ENCODE peak calls at places on chromosomes 4 and X, in nine cellular contexts. R is AG20443, G is M059J, N is iPS-NIHi11, P is GM23248, T is lower lobe of right lung, O is kidney tubule cell, B is A172, F is T-helper 2 cell. E is an unnamed sample.

GRCh38 chr4:152273343-152273742 is 262.5 kb downstream of the FBXW7 start:
- DNase-seq in R (no peak), G (peak), N (no peak), P (peak), T (no peak), O (no peak), B (no peak), F (no peak), E (peak)

GRCh38 chrX:31058284-31058683 is 13.6 kb downstream of the FTHL17 start:
- DNase-seq in R (no peak), G (no peak), N (no peak), P (no peak), T (no peak), O (no peak), B (no peak), F (no peak), E (no peak)

GRCh38 chrX:47568656-47569295 is 7.8 kb downstream of the ARAF start:
- DNase-seq in R (no peak), G (peak), N (peak), P (no peak), T (no peak), O (no peak), B (no peak), F (peak), E (peak)

GRCh38 chr4:14415146-14415545 is 587.1 kb upstream of the CPEB2 start:
- DNase-seq in R (no peak), G (peak), N (peak), P (peak), T (no peak), O (peak), B (peak), F (no peak), E (peak)

GRCh38 chr4:15303052-15303641 is 124.7 kb upstream of the C1QTNF7 start:
- DNase-seq in R (peak), G (peak), N (no peak), P (peak), T (no peak), O (peak), B (peak), F (no peak), E (peak)

GRCh38 chr4:134567461-134567860 is 365.9 kb upstream of the PABPC4L start:
- DNase-seq in R (no peak), G (no peak), N (no peak), P (no peak), T (no peak), O (no peak), B (no peak), F (no peak), E (peak)

GRCh38 chr4:20254517-20255250 is 3.0 kb downstream of the SLIT2 start:
- DNase-seq in R (peak), G (peak), N (peak), P (peak), T (peak), O (peak), B (no peak), F (no peak), E (peak)

GRCh38 chr4:149823770-149824221 is 8.2 kb upstream of the IQCM start:
- DNase-seq in R (peak), G (peak), N (no peak), P (peak), T (no peak), O (peak), B (peak), F (no peak), E (peak)

GRCh38 chr4:25128671-25129070 is 31.6 kb downstream of the SEPSECS start:
- DNase-seq in R (no peak), G (peak), N (no peak), P (peak), T (no peak), O (peak), B (no peak), F (no peak), E (peak)

GRCh38 chr4:11616856-11617255 is 188.2 kb upstream of the HS3ST1 start:
- DNase-seq in R (no peak), G (no peak), N (no peak), P (no peak), T (no peak), O (no peak), B (no peak), F (no peak), E (no peak)

GRCh38 chrX:9597361-9598035 is 132.6 kb downstream of the TBL1X start:
- DNase-seq in R (peak), G (no peak), N (no peak), P (peak), T (no peak), O (peak), B (no peak), F (no peak), E (no peak)

GRCh38 chr4:7680106-7680505 is 245.4 kb upstream of the PSAPL1 start:
- DNase-seq in R (no peak), G (no peak), N (no peak), P (no peak), T (no peak), O (no peak), B (no peak), F (no peak), E (no peak)

GRCh38 chrX:41779058-41779564 is 55.1 kb downstream of the GPR82 start:
- DNase-seq in R (peak), G (peak), N (no peak), P (peak), T (no peak), O (peak), B (peak), F (no peak), E (peak)

GRCh38 chr4:22463179-22463578 is 52.7 kb downstream of the ADGRA3 start:
- DNase-seq in R (no peak), G (no peak), N (no peak), P (no peak), T (no peak), O (no peak), B (no peak), F (peak), E (no peak)

GRCh38 chr4:46937493-46937892 is 28.4 kb upstream of the COX7B2 start:
- DNase-seq in R (no peak), G (no peak), N (peak), P (peak), T (no peak), O (peak), B (no peak), F (no peak), E (peak)

GRCh38 chr4:97142893-97143292 is 1000.4 kb downstream of the STPG2 start:
- DNase-seq in R (no peak), G (no peak), N (no peak), P (no peak), T (no peak), O (no peak), B (no peak), F (no peak), E (no peak)

GRCh38 chrX:19840899-19841648 is 46.3 kb downstream of the SH3KBP1 start:
- DNase-seq in R (no peak), G (peak), N (peak), P (no peak), T (no peak), O (no peak), B (peak), F (peak), E (no peak)

GRCh38 chr4:147799986-147800555 is 68.2 kb downstream of the ARHGAP10 start:
- DNase-seq in R (no peak), G (peak), N (no peak), P (no peak), T (no peak), O (peak), B (no peak), F (peak), E (no peak)

GRCh38 chrX:119455264-119455663 is 13.0 kb upstream of the SLC25A5 start:
- DNase-seq in R (no peak), G (no peak), N (no peak), P (peak), T (no peak), O (no peak), B (no peak), F (no peak), E (peak)

GRCh38 chrX:16573781-16574180 is 76.2 kb upstream of the S100G start:
- DNase-seq in R (peak), G (peak), N (no peak), P (peak), T (no peak), O (peak), B (peak), F (no peak), E (peak)

GRCh38 chr4:143089291-143089690 is 95.4 kb upstream of the USP38 start:
- DNase-seq in R (no peak), G (no peak), N (peak), P (no peak), T (no peak), O (peak), B (no peak), F (no peak), E (no peak)

GRCh38 chr4:3829954-3830773 is 64.0 kb downstream of the ADRA2C start:
- DNase-seq in R (no peak), G (no peak), N (peak), P (no peak), T (no peak), O (no peak), B (no peak), F (no peak), E (no peak)

GRCh38 chrX:133054761-133055385 is 42.0 kb downstream of the USP26 start:
- DNase-seq in R (no peak), G (no peak), N (no peak), P (no peak), T (no peak), O (peak), B (no peak), F (no peak), E (no peak)

GRCh38 chr4:133147365-133147821 is 1.7 kb upstream of the PCDH10 start:
- DNase-seq in R (peak), G (peak), N (no peak), P (no peak), T (no peak), O (no peak), B (no peak), F (no peak), E (peak)

GRCh38 chrX:143664302-143664701 is 28.4 kb upstream of the SLITRK4 start:
- DNase-seq in R (peak), G (peak), N (peak), P (peak), T (no peak), O (peak), B (peak), F (no peak), E (peak)

GRCh38 chrX:10722804-10723364 is 102.5 kb upstream of the MID1 start:
- DNase-seq in R (peak), G (peak), N (peak), P (peak), T (no peak), O (peak), B (peak), F (peak), E (peak)

GRCh38 chr4:133593764-133594163 is 444.7 kb downstream of the PCDH10 start:
- DNase-seq in R (no peak), G (no peak), N (no peak), P (no peak), T (no peak), O (no peak), B (no peak), F (no peak), E (no peak)

GRCh38 chr4:95050980-95051688 is 293.4 kb downstream of the BMPR1B start:
- DNase-seq in R (no peak), G (no peak), N (peak), P (no peak), T (no peak), O (peak), B (no peak), F (no peak), E (peak)

GRCh38 chr4:182894681-182895275 is 22.4 kb downstream of the DCTD start:
- DNase-seq in R (no peak), G (no peak), N (no peak), P (no peak), T (no peak), O (no peak), B (no peak), F (no peak), E (no peak)

GRCh38 chr4:86368433-86368832 is 8.6 kb upstream of the MAPK10 start:
- DNase-seq in R (no peak), G (no peak), N (no peak), P (peak), T (no peak), O (no peak), B (no peak), F (no peak), E (no peak)

GRCh38 chrX:13966071-13966850 is 63.4 kb downstream of the GEMIN8 start:
- DNase-seq in R (no peak), G (no peak), N (no peak), P (no peak), T (no peak), O (no peak), B (no peak), F (no peak), E (no peak)

GRCh38 chr4:2652415-2653155 is 103.6 kb downstream of the TNIP2 start:
- DNase-seq in R (no peak), G (peak), N (no peak), P (no peak), T (no peak), O (no peak), B (no peak), F (no peak), E (no peak)

E was measured in epithelial cell of esophagus.